ENCODE peak calls at places on chromosomes 12 and 14, in five cellular contexts. One of them, this sample, is unnamed.

GRCh38 chr12:12441051-12441807 is 84.4 kb downstream of the BORCS5 start:
- DNase-seq in type B pancreatic cell: no peak
- DNase-seq in stimulated activated CD4-positive, alpha-beta T cell treated with anti-CD3 and anti-CD28 coated beads, Interleukin-1b, Interleukin-23, amount 100 ng/mL, for 1 hour: no peak
- DNase-seq in HFF-Myc: no peak
- DNase-seq in fibroblast of the aortic adventitia: no peak
- DNase-seq in this sample: no peak

GRCh38 chr12:102479099-102479887 is 1.1 kb downstream of the IGF1 start:
- DNase-seq in fibroblast of the aortic adventitia: no peak
- DNase-seq in HFF-Myc: no peak
- DNase-seq in stimulated activated CD4-positive, alpha-beta T cell treated with anti-CD3 and anti-CD28 coated beads, Interleukin-1b, Interleukin-23, amount 100 ng/mL, for 1 hour: no peak
- DNase-seq in type B pancreatic cell: no peak
- DNase-seq in this sample: peak; percentile 67

GRCh38 chr14:104658325-104658712 is 31.1 kb upstream of the INF2 start:
- DNase-seq in type B pancreatic cell: no peak
- DNase-seq in HFF-Myc: no peak
- DNase-seq in stimulated activated CD4-positive, alpha-beta T cell treated with anti-CD3 and anti-CD28 coated beads, Interleukin-1b, Interleukin-23, amount 100 ng/mL, for 1 hour: no peak
- DNase-seq in fibroblast of the aortic adventitia: no peak
- DNase-seq in this sample: no peak

GRCh38 chr12:101642115-101643067 is 47.6 kb downstream of the MYBPC1 start:
- DNase-seq in HFF-Myc: no peak
- DNase-seq in type B pancreatic cell: peak; percentile 71
- DNase-seq in fibroblast of the aortic adventitia: no peak
- DNase-seq in stimulated activated CD4-positive, alpha-beta T cell treated with anti-CD3 and anti-CD28 coated beads, Interleukin-1b, Interleukin-23, amount 100 ng/mL, for 1 hour: no peak
- DNase-seq in this sample: no peak

GRCh38 chr14:57816568-57817284 is 49.2 kb downstream of the SLC35F4 start:
- DNase-seq in type B pancreatic cell: no peak
- DNase-seq in fibroblast of the aortic adventitia: peak; percentile 12
- DNase-seq in HFF-Myc: no peak
- DNase-seq in stimulated activated CD4-positive, alpha-beta T cell treated with anti-CD3 and anti-CD28 coated beads, Interleukin-1b, Interleukin-23, amount 100 ng/mL, for 1 hour: no peak
- DNase-seq in this sample: no peak

GRCh38 chr12:68959457-68960161 is 26.6 kb upstream of the CPM start:
- DNase-seq in fibroblast of the aortic adventitia: no peak
- DNase-seq in type B pancreatic cell: no peak
- DNase-seq in stimulated activated CD4-positive, alpha-beta T cell treated with anti-CD3 and anti-CD28 coated beads, Interleukin-1b, Interleukin-23, amount 100 ng/mL, for 1 hour: no peak
- DNase-seq in HFF-Myc: no peak
- DNase-seq in this sample: no peak

GRCh38 chr12:131380961-131381705 is 329.8 kb upstream of the SFSWAP start:
- DNase-seq in HFF-Myc: no peak
- DNase-seq in type B pancreatic cell: no peak
- DNase-seq in fibroblast of the aortic adventitia: no peak
- DNase-seq in stimulated activated CD4-positive, alpha-beta T cell treated with anti-CD3 and anti-CD28 coated beads, Interleukin-1b, Interleukin-23, amount 100 ng/mL, for 1 hour: no peak
- DNase-seq in this sample: no peak

GRCh38 chr12:39831587-39832315 is 212.1 kb upstream of the ABCD2 start:
- DNase-seq in type B pancreatic cell: no peak
- DNase-seq in fibroblast of the aortic adventitia: peak; percentile 48
- DNase-seq in stimulated activated CD4-positive, alpha-beta T cell treated with anti-CD3 and anti-CD28 coated beads, Interleukin-1b, Interleukin-23, amount 100 ng/mL, for 1 hour: no peak
- DNase-seq in HFF-Myc: no peak
- DNase-seq in this sample: peak; percentile 26

GRCh38 chr12:1533602-1534304 is 60.6 kb downstream of the FBXL14 start:
- DNase-seq in fibroblast of the aortic adventitia: peak; percentile 60
- DNase-seq in stimulated activated CD4-positive, alpha-beta T cell treated with anti-CD3 and anti-CD28 coated beads, Interleukin-1b, Interleukin-23, amount 100 ng/mL, for 1 hour: no peak
- DNase-seq in type B pancreatic cell: no peak
- DNase-seq in HFF-Myc: no peak
- DNase-seq in this sample: no peak

GRCh38 chr12:108495054-108495453 is 20.0 kb upstream of the FICD start:
- DNase-seq in fibroblast of the aortic adventitia: peak; percentile 17
- DNase-seq in stimulated activated CD4-positive, alpha-beta T cell treated with anti-CD3 and anti-CD28 coated beads, Interleukin-1b, Interleukin-23, amount 100 ng/mL, for 1 hour: no peak
- DNase-seq in HFF-Myc: no peak
- DNase-seq in type B pancreatic cell: no peak
- DNase-seq in this sample: no peak

GRCh38 chr12:130881548-130881947 is 9.7 kb downstream of the RAN start:
- DNase-seq in HFF-Myc: no peak
- DNase-seq in stimulated activated CD4-positive, alpha-beta T cell treated with anti-CD3 and anti-CD28 coated beads, Interleukin-1b, Interleukin-23, amount 100 ng/mL, for 1 hour: no peak
- DNase-seq in fibroblast of the aortic adventitia: no peak
- DNase-seq in type B pancreatic cell: no peak
- DNase-seq in this sample: no peak

GRCh38 chr14:58760121-58760520 is 122.4 kb downstream of the DACT1 start:
- DNase-seq in fibroblast of the aortic adventitia: no peak
- DNase-seq in stimulated activated CD4-positive, alpha-beta T cell treated with anti-CD3 and anti-CD28 coated beads, Interleukin-1b, Interleukin-23, amount 100 ng/mL, for 1 hour: no peak
- DNase-seq in type B pancreatic cell: no peak
- DNase-seq in HFF-Myc: no peak
- DNase-seq in this sample: no peak

GRCh38 chr14:88999137-88999536 is 174.7 kb downstream of the TTC8 start:
- DNase-seq in type B pancreatic cell: no peak
- DNase-seq in HFF-Myc: no peak
- DNase-seq in fibroblast of the aortic adventitia: no peak
- DNase-seq in stimulated activated CD4-positive, alpha-beta T cell treated with anti-CD3 and anti-CD28 coated beads, Interleukin-1b, Interleukin-23, amount 100 ng/mL, for 1 hour: no peak
- DNase-seq in this sample: no peak

GRCh38 chr12:12561305-12562015 is 1.2 kb downstream of the DUSP16 start:
- DNase-seq in type B pancreatic cell: peak; percentile 72
- DNase-seq in fibroblast of the aortic adventitia: peak; percentile 45
- DNase-seq in HFF-Myc: no peak
- DNase-seq in stimulated activated CD4-positive, alpha-beta T cell treated with anti-CD3 and anti-CD28 coated beads, Interleukin-1b, Interleukin-23, amount 100 ng/mL, for 1 hour: no peak
- DNase-seq in this sample: no peak

GRCh38 chr12:79850610-79851299 is 84.1 kb downstream of the PPP1R12A start:
- DNase-seq in type B pancreatic cell: no peak
- DNase-seq in HFF-Myc: no peak
- DNase-seq in stimulated activated CD4-positive, alpha-beta T cell treated with anti-CD3 and anti-CD28 coated beads, Interleukin-1b, Interleukin-23, amount 100 ng/mL, for 1 hour: no peak
- DNase-seq in fibroblast of the aortic adventitia: no peak
- DNase-seq in this sample: no peak

GRCh38 chr12:130224613-130225012 is 62.3 kb downstream of the FZD10 start:
- DNase-seq in stimulated activated CD4-positive, alpha-beta T cell treated with anti-CD3 and anti-CD28 coated beads, Interleukin-1b, Interleukin-23, amount 100 ng/mL, for 1 hour: no peak
- DNase-seq in type B pancreatic cell: no peak
- DNase-seq in HFF-Myc: no peak
- DNase-seq in fibroblast of the aortic adventitia: no peak
- DNase-seq in this sample: no peak

GRCh38 chr12:32124637-32125036 is 18.0 kb downstream of the BICD1 start:
- DNase-seq in type B pancreatic cell: no peak
- DNase-seq in fibroblast of the aortic adventitia: no peak
- DNase-seq in stimulated activated CD4-positive, alpha-beta T cell treated with anti-CD3 and anti-CD28 coated beads, Interleukin-1b, Interleukin-23, amount 100 ng/mL, for 1 hour: no peak
- DNase-seq in HFF-Myc: no peak
- DNase-seq in this sample: no peak

GRCh38 chr14:96706893-96707292 is 90.3 kb upstream of the VRK1 start:
- DNase-seq in stimulated activated CD4-positive, alpha-beta T cell treated with anti-CD3 and anti-CD28 coated beads, Interleukin-1b, Interleukin-23, amount 100 ng/mL, for 1 hour: no peak
- DNase-seq in fibroblast of the aortic adventitia: no peak
- DNase-seq in type B pancreatic cell: no peak
- DNase-seq in HFF-Myc: no peak
- DNase-seq in this sample: no peak

GRCh38 chr12:80299976-80300375 is 144.1 kb upstream of the PTPRQ start:
- DNase-seq in stimulated activated CD4-positive, alpha-beta T cell treated with anti-CD3 and anti-CD28 coated beads, Interleukin-1b, Interleukin-23, amount 100 ng/mL, for 1 hour: no peak
- DNase-seq in HFF-Myc: no peak
- DNase-seq in fibroblast of the aortic adventitia: no peak
- DNase-seq in type B pancreatic cell: no peak
- DNase-seq in this sample: no peak

GRCh38 chr14:76844223-76844622 is 18.0 kb downstream of the LRRC74A start:
- DNase-seq in stimulated activated CD4-positive, alpha-beta T cell treated with anti-CD3 and anti-CD28 coated beads, Interleukin-1b, Interleukin-23, amount 100 ng/mL, for 1 hour: peak; percentile 21
- DNase-seq in type B pancreatic cell: no peak
- DNase-seq in fibroblast of the aortic adventitia: peak; percentile 33
- DNase-seq in HFF-Myc: peak; percentile 14
- DNase-seq in this sample: no peak

GRCh38 chr12:91040356-91040755 is 17.5 kb downstream of the KERA start:
- DNase-seq in HFF-Myc: no peak
- DNase-seq in fibroblast of the aortic adventitia: peak; percentile 32
- DNase-seq in type B pancreatic cell: no peak
- DNase-seq in stimulated activated CD4-positive, alpha-beta T cell treated with anti-CD3 and anti-CD28 coated beads, Interleukin-1b, Interleukin-23, amount 100 ng/mL, for 1 hour: no peak
- DNase-seq in this sample: no peak

This sample was measured in SHP77 treated with DMSO at 0.1 percent for 48 hours.